ENCODE peak calls at places on chromosomes 5 and 9, in ten cellular contexts. O is B cell, U is SK-N-SH, Z is mesothelial cell of epicardium, C is mammary epithelial cell, J is body of pancreas, H is HFFc6, Q is heart left ventricle, X is OCI-LY7, F is colonic mucosa. Y is an unnamed sample.

GRCh38 chr5:16178745-16179372 is 732 bp downstream of the MARCHF11 start:
- DNase-seq in O (no peak), U (peak), Z (peak), C (peak), J (peak), H (no peak), Q (peak), X (peak), F (peak), Y (peak)

GRCh38 chr9:97470076-97470475 is 31.4 kb upstream of the TMOD1 start:
- DNase-seq in O (no peak), U (peak), Z (no peak), C (no peak), J (peak), H (no peak), Q (no peak), X (peak), F (no peak), Y (peak)

GRCh38 chr9:129392093-129392541 is 214.1 kb upstream of the IER5L start:
- DNase-seq in O (no peak), U (peak), Z (no peak), C (no peak), J (no peak), H (no peak), Q (no peak), X (no peak), F (peak), Y (no peak)

GRCh38 chr9:69672828-69673640 is 863 bp upstream of the APBA1 start:
- DNase-seq in O (peak), U (peak), Z (peak), C (peak), J (peak), H (peak), Q (peak), X (peak), F (peak), Y (peak)

GRCh38 chr5:62178258-62178657 is 127.7 kb upstream of the KIF2A start:
- DNase-seq in O (no peak), U (no peak), Z (no peak), C (no peak), J (no peak), H (no peak), Q (no peak), X (no peak), F (no peak), Y (no peak)

GRCh38 chr5:176466245-176466871 is 18.2 kb downstream of the FAF2 start:
- DNase-seq in O (no peak), U (no peak), Z (no peak), C (peak), J (no peak), H (peak), Q (no peak), X (no peak), F (no peak), Y (no peak)

GRCh38 chr5:102794047-102794446 is 38.9 kb downstream of the PAM start:
- DNase-seq in O (no peak), U (no peak), Z (no peak), C (no peak), J (no peak), H (no peak), Q (no peak), X (no peak), F (no peak), Y (no peak)

GRCh38 chr5:141680751-141681201 is 1.3 kb downstream of the ARAP3 start:
- DNase-seq in O (no peak), U (peak), Z (no peak), C (peak), J (no peak), H (no peak), Q (peak), X (no peak), F (peak), Y (no peak)

GRCh38 chr9:68546596-68547390 is 6.1 kb upstream of the TMEM252 start:
- DNase-seq in O (peak), U (no peak), Z (no peak), C (no peak), J (no peak), H (no peak), Q (no peak), X (peak), F (no peak), Y (no peak)

GRCh38 chr5:174760721-174761120 is 36.3 kb downstream of the MSX2 start:
- DNase-seq in O (no peak), U (no peak), Z (no peak), C (no peak), J (no peak), H (no peak), Q (no peak), X (no peak), F (no peak), Y (no peak)

GRCh38 chr5:174764309-174764708 is 39.9 kb downstream of the MSX2 start:
- DNase-seq in O (no peak), U (no peak), Z (no peak), C (no peak), J (no peak), H (no peak), Q (no peak), X (no peak), F (no peak), Y (no peak)

GRCh38 chr5:174755103-174755502 is 30.7 kb downstream of the MSX2 start:
- DNase-seq in O (no peak), U (no peak), Z (no peak), C (no peak), J (no peak), H (no peak), Q (no peak), X (no peak), F (no peak), Y (no peak)

DNA sequence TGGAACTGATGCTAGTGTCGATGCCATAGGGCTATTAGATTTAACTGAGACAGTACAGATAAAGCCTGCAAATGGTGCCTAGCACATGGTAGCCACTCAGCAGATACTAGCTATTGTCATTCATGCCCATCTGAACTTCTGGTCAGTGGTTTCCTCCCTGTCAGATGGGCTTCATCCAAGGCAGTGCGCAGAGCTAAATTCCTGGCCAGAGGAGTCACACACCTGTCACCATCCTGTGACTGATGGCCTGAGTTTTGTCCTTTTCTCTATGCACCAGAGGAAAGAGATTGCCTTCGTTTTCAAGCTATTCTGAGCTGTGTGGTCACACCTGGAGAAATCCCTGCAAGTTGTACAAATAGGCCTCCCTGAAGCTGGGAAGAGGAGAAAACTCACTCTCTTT is 34.7 kb downstream of the MSX2 start:
- DNase-seq in O (no peak), U (no peak), Z (no peak), C (no peak), J (no peak), H (no peak), Q (no peak), X (no peak), F (no peak), Y (no peak)
- TF ChIP-seq CTCF in O (no peak), U (no peak), Z (no peak), C (no peak), J (no peak), H (no peak), Q (no peak), X (no peak), F (no peak), Y (no peak)

DNA sequence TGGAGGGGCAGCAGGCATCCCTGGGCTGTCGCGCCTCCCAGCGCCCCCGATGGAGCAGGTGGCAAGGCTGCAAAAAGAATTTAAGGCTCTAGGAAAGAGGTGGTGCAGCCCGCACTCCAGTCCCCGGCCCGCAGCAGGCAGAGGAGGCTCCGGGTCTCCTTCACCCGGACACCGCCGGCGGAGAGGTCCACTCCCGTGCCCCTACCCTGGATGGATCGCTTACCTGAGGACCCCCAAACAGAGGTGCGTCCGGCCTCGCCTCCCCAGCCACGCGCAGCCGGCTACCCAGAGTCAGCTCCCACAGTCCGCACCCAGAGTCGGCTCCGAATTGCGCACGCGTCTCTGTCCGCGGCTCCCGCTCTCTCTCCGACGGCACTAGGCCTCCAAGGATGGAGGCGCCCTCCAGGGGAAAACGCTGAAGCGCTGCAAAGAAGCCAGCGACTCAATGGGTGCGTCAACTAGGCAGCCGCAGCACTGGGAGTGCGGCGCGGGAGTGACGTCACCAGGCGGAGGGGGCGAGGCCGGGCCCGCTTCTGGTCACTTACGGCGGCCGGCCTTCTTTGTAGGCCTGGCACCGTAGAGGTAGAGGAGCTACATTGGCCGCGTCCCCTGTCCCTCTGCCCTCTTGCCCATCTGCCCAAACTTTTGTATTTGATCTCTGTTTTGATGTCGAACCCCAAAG is at the start of gene ELP1:
- DNase-seq in O (peak), U (peak), Z (peak), C (peak), J (peak), H (peak), Q (peak), X (peak), F (peak), Y (peak)
- TF ChIP-seq CTCF in O (peak), U (peak), Z (no peak), C (no peak), J (no peak), H (peak), Q (no peak), X (peak), F (no peak), Y (no peak)

DNA sequence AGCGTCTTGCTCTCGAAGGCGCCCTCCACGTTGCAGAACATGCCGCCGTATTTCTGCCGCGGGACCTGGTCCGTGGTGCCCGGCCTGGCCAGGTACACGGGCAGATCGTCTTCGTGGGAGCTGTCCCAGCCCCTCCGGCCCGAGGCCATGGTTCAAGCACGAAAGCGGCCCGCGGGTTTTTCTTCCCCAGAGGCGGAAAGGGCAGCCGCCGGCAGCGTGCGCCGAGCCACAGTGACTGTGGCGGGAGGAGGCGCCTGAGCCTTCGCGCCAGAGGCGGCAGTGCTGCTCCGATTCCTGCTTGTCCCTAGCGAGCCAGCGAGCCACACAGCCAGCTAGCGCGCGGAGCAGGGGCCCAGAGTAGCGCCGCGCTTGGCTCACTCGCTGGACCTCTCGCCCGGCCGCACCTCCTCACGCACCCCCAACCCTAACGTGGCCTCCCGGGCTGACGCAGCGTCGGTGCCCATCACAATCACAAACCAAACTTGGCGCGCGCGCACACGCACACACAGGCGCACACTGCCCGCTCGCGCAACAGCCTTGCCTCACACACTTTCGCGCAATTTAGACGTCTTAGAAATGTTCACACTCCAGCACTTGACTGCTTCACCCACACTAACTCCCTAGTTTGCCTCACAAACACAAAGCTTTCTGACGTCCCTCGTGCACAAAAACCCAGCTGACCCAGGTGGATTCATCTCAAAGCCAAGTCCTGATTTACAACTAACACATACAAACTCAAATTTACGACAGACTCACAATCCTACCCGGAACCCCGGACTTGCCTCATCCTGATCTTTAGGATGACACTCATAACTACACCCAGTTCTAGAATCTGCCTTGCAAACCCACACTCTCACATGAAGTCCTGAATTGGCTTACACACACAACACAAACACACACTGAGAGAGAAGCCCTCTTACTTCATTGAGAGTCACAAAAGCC is at the start of gene DPYSL3:
- DNase-seq in O (no peak), U (peak), Z (peak), C (peak), J (peak), H (peak), Q (peak), X (no peak), F (peak), Y (peak)
- TF ChIP-seq CTCF in O (no peak), U (peak), Z (no peak), C (no peak), J (no peak), H (peak), Q (peak), X (no peak), F (no peak), Y (no peak)

GRCh38 chr9:109781086-109781485 is 1.1 kb downstream of the PALM2AKAP2 start:
- DNase-seq in O (no peak), U (no peak), Z (no peak), C (no peak), J (no peak), H (no peak), Q (no peak), X (no peak), F (no peak), Y (no peak)

GRCh38 chr9:109776391-109776790 is 3.6 kb upstream of the PALM2AKAP2 start:
- DNase-seq in O (no peak), U (no peak), Z (no peak), C (peak), J (no peak), H (no peak), Q (no peak), X (no peak), F (no peak), Y (no peak)

GRCh38 chr9:109780453-109781033 is 545 bp downstream of the PALM2AKAP2 start:
- DNase-seq in O (no peak), U (no peak), Z (no peak), C (peak), J (no peak), H (no peak), Q (peak), X (no peak), F (no peak), Y (no peak)

GRCh38 chr9:109781541-109782197 is 1.7 kb downstream of the PALM2AKAP2 start:
- DNase-seq in O (no peak), U (no peak), Z (no peak), C (no peak), J (no peak), H (peak), Q (no peak), X (no peak), F (peak), Y (no peak)

GRCh38 chr9:109779711-109780452 is at the start of gene PALM2AKAP2:
- DNase-seq in O (no peak), U (peak), Z (peak), C (peak), J (peak), H (peak), Q (peak), X (no peak), F (peak), Y (no peak)
- TF ChIP-seq CTCF in O (no peak), U (peak), Z (no peak), C (no peak), J (no peak), H (peak), Q (no peak), X (no peak), F (no peak), Y (no peak)

GRCh38 chr5:127916875-127917573 is 166.5 kb upstream of the SLC12A2 start:
- DNase-seq in O (no peak), U (no peak), Z (no peak), C (no peak), J (peak), H (no peak), Q (no peak), X (no peak), F (no peak), Y (no peak)
- TF ChIP-seq CTCF in O (no peak), U (no peak), Z (no peak), C (no peak), J (no peak), H (no peak), Q (no peak), X (no peak), F (no peak), Y (no peak)

DNA sequence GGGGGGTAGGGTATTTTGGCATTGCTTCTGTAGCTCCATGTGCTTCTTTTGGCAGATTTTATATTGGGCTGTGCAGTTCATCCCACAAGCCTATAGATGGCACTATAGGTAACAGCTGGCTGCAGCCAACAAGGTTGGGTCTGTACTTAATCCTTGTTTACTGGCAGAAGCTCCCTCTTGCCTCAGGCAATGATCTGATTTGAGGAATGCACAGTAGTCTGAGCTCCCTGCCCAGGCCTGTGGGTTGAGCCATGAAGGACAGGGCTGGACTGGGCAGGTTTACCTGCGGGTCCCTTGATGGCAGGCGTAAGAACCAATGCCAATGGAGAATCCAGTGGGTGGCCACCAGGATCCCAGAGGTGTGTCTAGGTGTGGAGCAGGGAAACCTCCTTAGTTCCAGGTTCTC is 11.7 kb upstream of the OR1J2 start:
- DNase-seq in O (no peak), U (peak), Z (no peak), C (peak), J (peak), H (peak), Q (no peak), X (peak), F (no peak), Y (peak)
- TF ChIP-seq CTCF in O (peak), U (peak), Z (no peak), C (peak), J (peak), H (peak), Q (peak), X (peak), F (peak), Y (peak)

DNA sequence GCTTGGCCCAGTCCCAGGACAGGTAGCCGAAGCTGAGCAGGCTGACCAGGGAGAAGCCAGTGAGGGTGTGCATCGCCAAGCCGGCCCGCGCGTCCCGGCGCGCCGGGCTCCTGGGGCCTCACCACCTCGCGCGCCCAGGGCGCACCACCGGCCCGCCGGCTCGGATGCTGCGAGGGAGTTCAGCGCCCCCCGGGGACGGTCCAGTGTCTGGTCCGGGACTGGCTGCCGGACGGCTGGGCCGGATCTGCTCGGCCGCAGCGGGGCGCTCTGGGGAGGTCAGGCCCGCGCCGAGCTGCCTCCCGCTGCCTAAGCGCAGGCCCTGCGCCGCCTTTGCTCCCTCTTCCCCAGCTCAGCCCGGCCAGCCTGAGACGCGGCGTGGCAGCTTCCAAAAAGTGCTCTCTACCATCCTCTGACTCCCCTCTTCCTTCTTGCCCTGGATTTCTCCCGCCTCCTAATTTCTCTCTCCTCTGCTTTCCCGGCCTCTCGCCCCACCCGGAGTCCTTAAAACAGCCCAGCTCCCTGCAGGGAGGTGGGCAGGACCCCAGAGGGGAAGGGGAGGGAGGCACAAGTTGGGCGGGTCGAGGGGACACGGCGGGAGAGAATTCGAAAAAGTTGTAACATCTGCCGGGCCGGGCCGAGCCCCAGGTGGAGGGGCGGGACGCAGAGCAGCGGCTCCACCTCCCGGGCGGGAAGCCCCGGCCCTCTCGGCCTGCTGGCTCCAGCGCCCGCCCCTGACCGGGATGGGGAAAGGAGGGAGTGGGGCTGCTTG is at the start of gene ARSI:
- DNase-seq in O (no peak), U (no peak), Z (peak), C (peak), J (peak), H (no peak), Q (peak), X (no peak), F (peak), Y (no peak)
- TF ChIP-seq CTCF in O (no peak), U (no peak), Z (no peak), C (no peak), J (no peak), H (peak), Q (no peak), X (no peak), F (no peak), Y (no peak)

GRCh38 chr9:95764490-95764889 is 111.0 kb upstream of the ERCC6L2 start:
- DNase-seq in O (no peak), U (no peak), Z (no peak), C (no peak), J (no peak), H (no peak), Q (no peak), X (no peak), F (no peak), Y (no peak)
- TF ChIP-seq CTCF in O (no peak), U (no peak), Z (no peak), C (no peak), J (no peak), H (no peak), Q (no peak), X (no peak), F (no peak), Y (no peak)

DNA sequence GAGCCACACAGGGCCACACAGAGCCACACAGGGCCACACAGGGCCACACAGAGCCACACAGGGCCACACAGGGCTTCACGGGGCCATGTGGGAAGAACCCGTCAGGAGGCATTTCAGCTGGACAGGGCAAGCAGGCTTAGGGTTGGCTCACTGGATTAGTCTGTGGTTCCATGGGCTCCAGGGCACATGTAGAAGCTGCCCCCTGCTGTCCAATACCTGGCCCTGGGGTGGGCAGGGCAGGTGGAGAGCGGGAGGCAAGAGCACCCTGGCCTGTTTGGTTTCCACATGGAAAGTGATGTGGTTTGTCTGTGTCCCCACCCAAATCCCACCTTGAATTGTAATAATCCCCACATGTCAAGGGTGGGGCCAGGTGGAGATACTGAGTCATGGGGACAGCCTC is 16.4 kb upstream of the LPCAT1 start:
- DNase-seq in O (peak), U (no peak), Z (no peak), C (no peak), J (no peak), H (no peak), Q (no peak), X (no peak), F (no peak), Y (no peak)
- TF ChIP-seq CTCF in O (no peak), U (no peak), Z (no peak), C (no peak), J (no peak), H (peak), Q (no peak), X (no peak), F (no peak), Y (no peak)

Y was measured in activated CD8-positive, alpha-beta T cell treated with anti-CD3 and anti-CD28 coated beads for 36 hours.